ENCODE peak calls at places on chromosomes 12 and 14, in five cellular contexts. S is PC-3, Q is lower lobe of right lung, R is left ventricle myocardium inferior, I is neural progenitor cell. V is an unnamed sample.

GRCh38 chr14:41668346-41668745 is 61.7 kb downstream of the LRFN5 start:
- DNase-seq in S (no peak), Q (no peak), R (no peak), I (no peak), V (no peak)

GRCh38 chr14:60094306-60094897 is 2.7 kb downstream of the PCNX4 start:
- DNase-seq in S (peak), Q (no peak), R (no peak), I (peak), V (no peak)

GRCh38 chr12:1047898-1048660 is 57.1 kb downstream of the ERC1 start:
- DNase-seq in S (no peak), Q (no peak), R (no peak), I (no peak), V (no peak)

GRCh38 chr12:15208140-15208539 is 13.1 kb downstream of the RERG start:
- DNase-seq in S (no peak), Q (no peak), R (no peak), I (no peak), V (no peak)

GRCh38 chr12:128810182-128811127 is 13.3 kb downstream of the SLC15A4 start:
- DNase-seq in S (no peak), Q (no peak), R (peak), I (peak), V (peak)

GRCh38 chr14:59454131-59454530 is 11.0 kb downstream of the GPR135 start:
- DNase-seq in S (peak), Q (no peak), R (no peak), I (no peak), V (no peak)

GRCh38 chr14:22296088-22296487 is 292.9 kb downstream of the DAD1 start:
- DNase-seq in S (peak), Q (no peak), R (no peak), I (no peak), V (no peak)

GRCh38 chr12:31959701-31960391 is 631 bp downstream of the RESF1 start:
- DNase-seq in S (peak), Q (peak), R (peak), I (peak), V (peak)

GRCh38 chr14:25945746-25946145 is 652.1 kb downstream of the NOVA1 start:
- DNase-seq in S (no peak), Q (no peak), R (no peak), I (no peak), V (no peak)

GRCh38 chr14:73777420-73777819 is 63.2 kb upstream of the PNMA1 start:
- DNase-seq in S (no peak), Q (no peak), R (no peak), I (peak), V (no peak)
- H3K27ac ChIP-seq in S (no peak), Q (no peak), R (no peak), I (no peak), V (no peak)

DNA sequence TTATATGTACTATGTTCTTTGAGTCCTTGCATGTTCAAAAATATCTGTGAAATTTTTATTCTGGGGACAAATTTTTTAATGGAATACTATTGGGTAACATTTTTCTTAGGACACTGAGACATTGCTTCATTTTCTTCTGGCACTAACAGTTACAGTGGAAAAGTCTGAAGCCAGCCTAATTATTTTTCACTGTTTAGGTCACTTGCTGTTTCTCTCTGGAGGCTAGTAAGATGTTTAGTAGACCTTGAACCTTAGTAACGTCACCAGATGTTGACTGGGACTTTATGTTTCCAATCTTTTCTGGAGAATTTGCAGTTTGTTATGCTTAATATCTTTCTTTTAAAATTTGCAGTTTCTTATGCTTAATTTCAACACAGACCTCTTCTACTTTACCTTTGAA is 12.3 kb upstream of the EPYC start:
- DNase-seq in S (no peak), Q (no peak), R (no peak), I (no peak), V (no peak)
- H3K27ac ChIP-seq in S (no peak), Q (no peak), R (peak), I (no peak), V (no peak)

GRCh38 chr14:69540654-69541335 is 33.9 kb downstream of the CCDC177 start:
- DNase-seq in S (no peak), Q (no peak), R (no peak), I (no peak), V (no peak)
- H3K27ac ChIP-seq in S (no peak), Q (peak), R (no peak), I (no peak), V (no peak)

GRCh38 chr14:75941030-75941429 is 40.8 kb downstream of the TGFB3 start:
- DNase-seq in S (no peak), Q (no peak), R (no peak), I (no peak), V (no peak)

GRCh38 chr14:75939200-75939599 is 42.6 kb downstream of the TGFB3 start:
- DNase-seq in S (peak), Q (no peak), R (no peak), I (no peak), V (no peak)

GRCh38 chr14:75933712-75934296 is 48.0 kb downstream of the TGFB3 start:
- DNase-seq in S (no peak), Q (no peak), R (no peak), I (no peak), V (no peak)

DNA sequence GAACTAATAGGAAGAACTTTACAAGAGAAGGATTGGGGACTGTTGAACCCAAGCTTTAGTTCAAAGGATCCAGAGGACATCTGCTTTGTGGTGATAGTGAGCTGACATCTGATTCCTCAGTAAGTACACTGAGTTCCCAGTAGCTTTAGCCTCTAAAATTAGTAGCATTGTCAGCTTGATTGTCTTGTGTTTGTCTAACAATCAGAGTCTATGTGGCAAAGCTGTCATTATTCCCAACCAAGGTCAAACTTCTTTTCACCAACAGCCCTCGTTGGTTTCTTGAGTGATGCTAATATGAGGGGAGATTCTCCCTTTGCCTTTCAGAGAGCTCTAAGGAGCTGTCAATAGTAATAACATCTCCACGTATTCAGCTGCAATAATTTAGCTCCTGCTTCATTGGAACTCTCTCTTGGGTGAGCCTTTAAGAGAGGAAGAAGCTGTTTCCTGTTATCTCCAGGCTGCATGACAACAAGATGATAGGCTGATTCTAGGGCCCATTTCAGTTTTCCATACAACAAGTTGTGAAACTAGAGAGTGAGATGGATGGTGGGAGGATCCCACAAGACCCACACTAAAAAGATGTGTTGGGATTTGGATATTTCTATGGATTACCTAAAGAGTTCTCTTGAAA is 46.7 kb downstream of the TGFB3 start:
- DNase-seq in S (no peak), Q (no peak), R (no peak), I (no peak), V (no peak)
- H3K27ac ChIP-seq in S (no peak), Q (no peak), R (peak), I (no peak), V (peak)

GRCh38 chr12:27781680-27782079 is 1.6 kb upstream of the MANSC4 start:
- DNase-seq in S (no peak), Q (no peak), R (no peak), I (no peak), V (no peak)
- H3K27ac ChIP-seq in S (peak), Q (peak), R (no peak), I (peak), V (peak)

GRCh38 chr14:90758959-90759358 is 57.3 kb downstream of the TTC7B start:
- DNase-seq in S (no peak), Q (peak), R (peak), I (no peak), V (no peak)
- H3K27ac ChIP-seq in S (peak), Q (peak), R (peak), I (no peak), V (peak)

DNA sequence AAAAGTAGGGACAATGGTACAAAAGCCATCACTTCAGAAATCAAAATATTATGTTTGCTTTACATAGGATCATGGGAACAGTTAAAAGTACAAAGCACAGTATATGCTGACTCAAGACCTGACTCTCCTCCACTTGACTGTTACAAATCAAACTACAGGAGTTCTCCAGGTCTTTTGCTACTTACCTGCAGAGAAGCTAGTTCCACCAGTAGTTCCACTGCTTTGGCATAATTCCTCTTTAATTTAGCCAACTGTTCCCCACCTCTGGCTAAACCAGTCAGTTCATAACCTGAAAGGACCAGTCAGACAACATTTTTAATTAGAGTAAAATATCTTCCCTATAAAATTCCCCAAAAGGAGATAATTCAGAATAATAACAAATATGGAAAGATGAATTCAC is 14.0 kb downstream of the ATP6V1D start:
- DNase-seq in S (peak), Q (no peak), R (no peak), I (no peak), V (no peak)
- H3K27ac ChIP-seq in S (no peak), Q (no peak), R (no peak), I (no peak), V (no peak)

DNA sequence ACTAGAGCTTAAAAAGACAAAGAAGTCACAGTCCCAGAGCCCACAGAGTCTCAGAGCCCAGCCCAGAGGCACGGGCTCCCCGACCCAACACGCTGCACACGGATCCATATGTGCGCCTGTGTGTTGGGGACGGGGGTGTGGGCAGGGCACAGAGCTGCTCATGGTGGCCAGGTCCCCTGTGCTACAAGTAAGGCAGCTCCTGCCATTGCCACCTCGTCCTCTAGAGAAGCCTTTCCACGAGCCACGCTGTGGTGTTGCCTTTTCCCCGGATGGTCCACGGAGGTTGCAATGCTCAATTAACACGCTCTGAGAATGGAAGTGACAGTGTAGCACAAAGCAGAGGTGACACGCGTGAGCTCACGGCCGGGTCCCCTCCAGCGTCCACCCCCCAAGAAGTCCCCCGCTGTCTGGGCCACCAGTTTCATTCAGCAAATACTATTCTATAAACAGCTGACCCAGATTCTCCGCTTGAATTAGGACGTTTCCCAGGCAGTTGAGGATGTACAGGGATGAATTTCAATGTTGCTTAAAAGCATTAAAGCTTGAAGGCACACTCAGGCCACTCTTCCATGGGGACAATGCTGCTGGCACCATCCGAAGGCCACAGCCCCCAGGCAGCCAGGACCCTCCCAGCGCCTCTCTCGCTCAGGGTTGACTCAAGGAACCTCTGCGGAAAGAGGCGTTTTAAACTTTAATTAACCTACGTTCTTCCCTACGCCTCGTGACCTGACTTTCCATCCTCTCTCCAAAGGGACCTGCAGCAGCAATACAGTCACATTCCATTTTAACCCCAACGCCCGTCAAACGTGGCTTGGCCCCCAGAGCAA is 22.7 kb upstream of the EIF5 start:
- DNase-seq in S (no peak), Q (no peak), R (no peak), I (no peak), V (no peak)
- H3K27ac ChIP-seq in S (no peak), Q (no peak), R (no peak), I (no peak), V (peak)

GRCh38 chr14:50084666-50085065 is 31.7 kb downstream of the VCPKMT start:
- DNase-seq in S (no peak), Q (no peak), R (no peak), I (no peak), V (no peak)
- H3K27ac ChIP-seq in S (no peak), Q (no peak), R (no peak), I (no peak), V (no peak)

GRCh38 chr12:11743748-11744147 is 94.3 kb downstream of the ETV6 start:
- DNase-seq in S (no peak), Q (no peak), R (no peak), I (peak), V (no peak)
- H3K27ac ChIP-seq in S (no peak), Q (no peak), R (no peak), I (no peak), V (no peak)

V was measured in substantia nigra.